ENCODE peak calls at places on chromosome 16, in six cellular contexts. M is NCI-H1105; S is stimulated activated CD8-positive, alpha-beta memory T cell treated with anti-CD3 and anti-CD28 coated beads, Interleukin-7, amount 100 ng/mL, for 1 hour; G is M059J; I is midbrain; B is hypothalamus. O is an unnamed sample.

GRCh38 chr16:75272097-75272548 is 20.7 kb upstream of the BCAR1 start:
- DNase-seq in I (no peak), S (no peak), M (no peak), G (no peak), B (no peak), O (no peak)

GRCh38 chr16:87850009-87851006 is 19.0 kb downstream of the SLC7A5 start:
- DNase-seq in I (peak), B (peak), M (peak), S (peak), G (no peak), O (peak)

GRCh38 chr16:4273858-4274291 is 1.1 kb upstream of the TFAP4 start:
- DNase-seq in G (peak), S (peak), B (peak), M (no peak), I (no peak), O (no peak)

GRCh38 chr16:20901068-20901440 is 483 bp downstream of the LYRM1 start:
- DNase-seq in M (no peak), S (no peak), I (no peak), G (no peak), B (no peak), O (no peak)

GRCh38 chr16:85296859-85297698 is 184.8 kb upstream of the CIBAR2 start:
- DNase-seq in B (peak), I (peak), S (no peak), M (no peak), G (peak), O (no peak)

GRCh38 chr16:79997257-79997656 is 396.7 kb upstream of the MAF start:
- DNase-seq in B (no peak), S (no peak), M (no peak), I (no peak), G (peak), O (no peak)

GRCh38 chr16:72442381-72443158 is 270.6 kb upstream of the PMFBP1 start:
- DNase-seq in I (peak), M (no peak), B (no peak), S (no peak), G (no peak), O (no peak)

GRCh38 chr16:81553814-81554675 is 109.4 kb downstream of the CMIP start:
- DNase-seq in B (no peak), G (no peak), M (no peak), S (no peak), I (no peak), O (peak)

GRCh38 chr16:31477220-31478216 is 5.4 kb upstream of the SLC5A2 start:
- DNase-seq in G (no peak), M (no peak), B (no peak), S (no peak), I (no peak), O (no peak)

GRCh38 chr16:25108054-25108453 is 3.5 kb upstream of the LCMT1 start:
- DNase-seq in S (no peak), G (peak), I (no peak), B (no peak), M (no peak), O (peak)

GRCh38 chr16:28477311-28477920 is 5.3 kb upstream of the NPIPB7 start:
- DNase-seq in S (no peak), G (no peak), M (no peak), I (no peak), B (no peak), O (no peak)

GRCh38 chr16:21223787-21224186 is 9.7 kb upstream of the ANKS4B start:
- DNase-seq in G (no peak), B (no peak), S (no peak), I (no peak), M (no peak), O (no peak)

GRCh38 chr16:27849621-27850020 is 213.9 kb downstream of the GSG1L start:
- DNase-seq in B (no peak), S (no peak), G (no peak), I (no peak), M (no peak), O (no peak)

GRCh38 chr16:22814330-22815105 is 556 bp downstream of the HS3ST2 start:
- DNase-seq in I (no peak), B (no peak), S (no peak), M (no peak), G (no peak), O (no peak)

GRCh38 chr16:2819939-2820835 is 3.1 kb downstream of the PRSS21 start:
- DNase-seq in I (no peak), S (no peak), B (no peak), G (no peak), M (no peak), O (no peak)

GRCh38 chr16:25260416-25260815 is 2.8 kb upstream of the ZKSCAN2 start:
- DNase-seq in G (no peak), S (no peak), B (no peak), M (no peak), I (no peak), O (no peak)

GRCh38 chr16:54193656-54194007 is 93.0 kb downstream of the IRX3 start:
- DNase-seq in G (peak), B (peak), I (peak), S (no peak), M (peak), O (peak)

GRCh38 chr16:30470632-30471007 is 1.9 kb upstream of the ITGAL start:
- DNase-seq in I (no peak), G (no peak), B (no peak), S (no peak), M (no peak), O (no peak)

GRCh38 chr16:66107661-66108060 is 258.8 kb upstream of the CDH5 start:
- DNase-seq in I (no peak), B (no peak), S (no peak), M (no peak), G (no peak), O (no peak)

GRCh38 chr16:56343661-56344517 is 81.5 kb downstream of the AMFR start:
- DNase-seq in I (no peak), B (no peak), M (no peak), G (no peak), S (no peak), O (no peak)

GRCh38 chr16:85240982-85241924 is 129.0 kb upstream of the CIBAR2 start:
- DNase-seq in M (no peak), I (no peak), B (no peak), S (no peak), G (no peak), O (no peak)

GRCh38 chr16:78142784-78143183 is 43.3 kb downstream of the WWOX start:
- DNase-seq in G (no peak), M (no peak), B (no peak), S (no peak), I (no peak), O (no peak)

GRCh38 chr16:55711959-55712876 is 56.4 kb downstream of the SLC6A2 start:
- DNase-seq in S (peak), M (peak), I (peak), G (peak), B (peak), O (peak)

GRCh38 chr16:85209526-85210121 is 97.4 kb upstream of the CIBAR2 start:
- DNase-seq in G (no peak), M (no peak), S (no peak), B (no peak), I (no peak), O (no peak)

GRCh38 chr16:3873482-3874173 is 6.9 kb downstream of the CREBBP start:
- DNase-seq in S (no peak), I (no peak), G (no peak), M (no peak), B (no peak), O (no peak)

GRCh38 chr16:85573696-85574641 is 39.2 kb upstream of the GSE1 start:
- DNase-seq in B (peak), S (no peak), I (peak), G (no peak), M (no peak), O (no peak)

GRCh38 chr16:51175081-51175480 is 24.0 kb upstream of the SALL1 start:
- DNase-seq in I (no peak), G (peak), S (no peak), B (no peak), M (no peak), O (no peak)

GRCh38 chr16:28063047-28063521 is 430 bp downstream of the GSG1L start:
- DNase-seq in I (no peak), G (no peak), S (no peak), M (peak), B (no peak), O (no peak)

GRCh38 chr16:89103156-89103555 is 9.5 kb downstream of the ACSF3 start:
- DNase-seq in S (no peak), G (no peak), M (no peak), I (no peak), B (no peak), O (no peak)

GRCh38 chr16:4911831-4912422 is 25.0 kb downstream of the PPL start:
- DNase-seq in S (no peak), B (no peak), G (peak), M (no peak), I (no peak), O (no peak)

GRCh38 chr16:73056911-73057310 is 9.0 kb upstream of the ZFHX3 start:
- DNase-seq in I (no peak), G (no peak), S (no peak), M (no peak), B (no peak), O (no peak)

GRCh38 chr16:1976216-1976520 is 4.3 kb downstream of the TBL3 start:
- DNase-seq in G (no peak), I (no peak), S (no peak), B (no peak), M (no peak), O (no peak)

O was measured in NCI-H2081.